ENCODE peak calls at places on chromosomes 3 and 15, in five cellular contexts. P is fibroblast of the aortic adventitia, C is AG10803, H is mucosa of descending colon, S is AG09319. A is an unnamed sample.

GRCh38 chr3:56917740-56918568 is 116.2 kb upstream of the ARHGEF3 start:
- DNase-seq in P (no peak), H (peak), C (no peak), S (no peak), A (no peak)

GRCh38 chr3:188729422-188729821 is 442.3 kb upstream of the TPRG1 start:
- DNase-seq in H (no peak), S (no peak), P (no peak), C (no peak), A (no peak)

GRCh38 chr3:170488802-170489201 is 70.1 kb downstream of the CLDN11 start:
- DNase-seq in P (peak), C (peak), S (peak), H (no peak), A (peak)

GRCh38 chr3:194058189-194058571 is 77.8 kb upstream of the HES1 start:
- DNase-seq in C (peak), H (peak), P (peak), S (no peak), A (no peak)

GRCh38 chr3:141011511-141012262 is 39.5 kb upstream of the SPSB4 start:
- DNase-seq in P (peak), H (peak), C (peak), S (peak), A (peak)

GRCh38 chr15:88835646-88836045 is 32.4 kb downstream of the ACAN start:
- DNase-seq in P (peak), H (no peak), S (no peak), C (peak), A (peak)

GRCh38 chr15:51621917-51622268 is 678 bp downstream of the DMXL2 start:
- DNase-seq in P (peak), S (peak), H (peak), C (peak), A (peak)

GRCh38 chr3:96806336-96806735 is 8.1 kb upstream of the EPHA6 start:
- DNase-seq in H (no peak), P (no peak), C (no peak), S (no peak), A (no peak)

GRCh38 chr15:78072080-78072892 is 5.2 kb downstream of the TBC1D2B start:
- DNase-seq in C (peak), H (peak), P (peak), S (peak), A (no peak)

GRCh38 chr3:34015204-34016142 is 217.0 kb downstream of the PDCD6IP start:
- DNase-seq in S (no peak), P (peak), H (no peak), C (peak), A (no peak)
- TF ChIP-seq CTCF in S (peak), P (peak), H (no peak), C (no peak), A (no peak)

DNA sequence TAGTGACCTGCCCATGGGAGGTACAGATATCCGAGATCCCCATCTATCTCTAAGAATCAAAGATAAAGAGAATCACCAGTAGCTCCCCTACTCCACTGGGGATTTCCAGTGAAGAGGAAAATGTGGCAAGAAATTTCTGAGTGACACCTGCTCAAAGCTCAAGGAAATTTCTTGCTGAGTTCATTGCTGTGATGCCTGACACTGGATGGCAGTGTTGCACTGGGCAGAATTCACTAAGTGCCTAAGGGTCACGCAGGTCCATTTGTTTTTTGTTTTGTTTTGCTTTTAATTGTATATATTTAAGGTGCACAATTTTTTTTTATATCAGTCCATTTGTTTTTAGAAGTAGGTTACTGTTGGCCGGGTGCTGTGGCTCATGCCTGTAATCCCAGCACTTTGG is 109.5 kb upstream of the KCNAB1 start:
- DNase-seq in H (peak), P (no peak), C (peak), S (no peak), A (peak)
- TF ChIP-seq CTCF in H (no peak), P (peak), C (peak), S (peak), A (peak)

GRCh38 chr15:41289953-41290352 is 42.4 kb downstream of the OIP5 start:
- DNase-seq in C (no peak), S (no peak), P (no peak), H (no peak), A (no peak)
- TF ChIP-seq CTCF in C (no peak), S (no peak), P (no peak), H (no peak), A (no peak)

GRCh38 chr3:132006605-132007204 is 28.1 kb downstream of the CPNE4 start:
- DNase-seq in P (peak), H (peak), S (no peak), C (peak), A (peak)
- TF ChIP-seq CTCF in P (peak), H (no peak), S (peak), C (peak), A (peak)

GRCh38 chr15:33756950-33757349 is 211.3 kb upstream of the CHRM5 start:
- DNase-seq in P (no peak), C (no peak), S (no peak), H (peak), A (no peak)
- TF ChIP-seq CTCF in P (no peak), C (no peak), S (no peak), H (no peak), A (no peak)

GRCh38 chr3:190695994-190696393 is 166.5 kb downstream of the GMNC start:
- DNase-seq in H (no peak), P (no peak), C (no peak), S (no peak), A (no peak)
- TF ChIP-seq CTCF in H (no peak), P (no peak), C (no peak), S (no peak), A (no peak)

GRCh38 chr3:159158213-159158612 is 356.4 kb downstream of the MFSD1 start:
- DNase-seq in C (no peak), H (no peak), S (no peak), P (peak), A (peak)
- TF ChIP-seq CTCF in C (no peak), H (no peak), S (no peak), P (peak), A (no peak)

GRCh38 chr3:15292765-15293522 is 39.4 kb downstream of the SH3BP5 start:
- DNase-seq in P (peak), S (no peak), C (no peak), H (no peak), A (peak)
- TF ChIP-seq CTCF in P (no peak), S (no peak), C (no peak), H (no peak), A (no peak)

GRCh38 chr3:156532730-156533129 is 22.2 kb downstream of the SSR3 start:
- DNase-seq in C (no peak), H (no peak), S (no peak), P (no peak), A (no peak)

GRCh38 chr3:156536524-156537316 is 18.2 kb downstream of the SSR3 start:
- DNase-seq in C (no peak), P (peak), S (no peak), H (no peak), A (no peak)

GRCh38 chr3:156535798-156536197 is 19.1 kb downstream of the SSR3 start:
- DNase-seq in H (no peak), C (no peak), S (no peak), P (no peak), A (no peak)

GRCh38 chr3:156533205-156533604 is 21.7 kb downstream of the SSR3 start:
- DNase-seq in H (no peak), S (no peak), P (no peak), C (peak), A (no peak)

DNA sequence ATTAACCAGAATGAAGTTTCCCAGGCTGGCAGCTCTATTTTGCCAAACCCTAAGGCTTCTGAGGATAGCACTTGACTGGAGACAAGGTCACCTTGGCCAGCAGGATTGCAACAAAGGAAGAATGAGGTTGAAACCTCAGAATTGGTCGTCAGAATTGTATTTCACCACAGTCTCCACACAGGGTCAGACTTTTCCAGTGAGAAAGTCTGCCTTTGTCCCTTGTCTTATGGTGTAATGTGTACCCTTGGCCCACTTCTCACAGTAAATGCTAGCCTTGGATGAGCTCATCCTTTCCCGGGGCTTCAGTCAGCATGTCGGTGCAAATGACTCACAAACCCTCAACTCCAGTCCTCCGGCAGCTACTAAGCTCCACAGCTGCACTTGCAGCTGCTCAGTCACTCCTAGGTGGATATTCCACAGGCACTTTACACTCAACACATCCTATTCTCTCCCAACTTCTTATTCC is 19.7 kb downstream of the SSR3 start:
- DNase-seq in H (peak), P (peak), S (peak), C (peak), A (peak)
- TF ChIP-seq CTCF in H (no peak), P (peak), S (peak), C (peak), A (no peak)